ENCODE peak calls at places on chromosomes 12 and 14, in ten cellular contexts. V is T-helper 9 cell; Q is germinal center; Y is GM04504; J is fibroblast of lung; B is dermis blood vessel endothelial cell; H is COLO829; W is cardiac muscle cell; G is NCI-H187 treated with DMSO at 0.1 percent for 48 hours; A is activated CD4-positive, alpha-beta T cell treated with anti-CD3 and anti-CD28 coated beads for 1 hour. U is an unnamed sample.

GRCh38 chr12:115507951-115508722 is 769.4 kb downstream of the MED13L start:
- DNase-seq in V (no peak), Q (no peak), Y (no peak), J (no peak), B (peak; percentile 9), H (no peak), W (no peak), G (no peak), A (no peak), U (peak; percentile 65)

GRCh38 chr12:17344649-17345048 is 738.7 kb upstream of the LMO3 start:
- DNase-seq in V (no peak), Q (no peak), Y (no peak), J (no peak), B (no peak), H (no peak), W (no peak), G (peak; percentile 56), A (no peak), U (no peak)

GRCh38 chr12:56995930-56996496 is 10.3 kb downstream of the ZBTB39 start:
- DNase-seq in V (no peak), Q (no peak), Y (no peak), J (no peak), B (no peak), H (no peak), W (no peak), G (no peak), A (no peak), U (no peak)

GRCh38 chr12:62290804-62291203 is 30.6 kb downstream of the USP15 start:
- DNase-seq in V (no peak), Q (no peak), Y (no peak), J (peak; percentile 24), B (no peak), H (no peak), W (no peak), G (no peak), A (no peak), U (no peak)

GRCh38 chr12:51222461-51222860 is 4.6 kb upstream of the POU6F1 start:
- DNase-seq in V (no peak), Q (no peak), Y (no peak), J (no peak), B (peak; percentile 73), H (no peak), W (peak; percentile 23), G (no peak), A (no peak), U (no peak)

GRCh38 chr12:83826112-83826511 is 1086.5 kb downstream of the SLC6A15 start:
- DNase-seq in V (no peak), Q (peak; percentile 5), Y (no peak), J (no peak), B (no peak), H (peak; percentile 45), W (peak; percentile 55), G (no peak), A (no peak), U (peak; percentile 58)

GRCh38 chr14:54173782-54174181 is 217.2 kb upstream of the BMP4 start:
- DNase-seq in V (no peak), Q (no peak), Y (peak; percentile 14), J (peak; percentile 54), B (peak; percentile 82), H (no peak), W (no peak), G (no peak), A (no peak), U (no peak)

GRCh38 chr14:64702493-64703392 is 1.5 kb upstream of the PLEKHG3 start:
- DNase-seq in V (peak; percentile 40), Q (no peak), Y (no peak), J (no peak), B (no peak), H (no peak), W (no peak), G (no peak), A (no peak), U (no peak)

GRCh38 chr12:82608706-82609105 is 78.0 kb upstream of the TMTC2 start:
- DNase-seq in V (no peak), Q (no peak), Y (peak; percentile 16), J (peak; percentile 57), B (no peak), H (peak; percentile 27), W (peak; percentile 40), G (no peak), A (no peak), U (no peak)

U was measured in testis.